ENCODE peak calls at places on chromosomes 2 and 18, in four cellular contexts. Z is RPMI7951; A is activated CD4-positive, CD25-positive, alpha-beta regulatory T cell treated with anti-CD3 and anti-CD28 coated beads, Interleukin-2, amount 50 U/mL, for 72 hours; Y is iPS-NIHi11. X is an unnamed sample.

GRCh38 chr2:199381531-199381930 is 76.2 kb downstream of the SATB2 start:
- DNase-seq in Z (no peak), A (no peak), Y (no peak), X (no peak)

GRCh38 chr2:2103320-2103719 is 227.8 kb downstream of the MYT1L start:
- DNase-seq in Z (no peak), A (no peak), Y (no peak), X (no peak)

GRCh38 chr2:118992740-118993391 is 50.9 kb downstream of the MARCO start:
- DNase-seq in Z (peak), A (no peak), Y (no peak), X (peak)

GRCh38 chr2:133434962-133435668 is 133.1 kb downstream of the NCKAP5 start:
- DNase-seq in Z (peak), A (no peak), Y (no peak), X (peak)

GRCh38 chr2:121288454-121289231 is 3.6 kb upstream of the TFCP2L1 start:
- DNase-seq in Z (no peak), A (no peak), Y (no peak), X (no peak)

GRCh38 chr2:212974692-212975091 is 176.7 kb downstream of the IKZF2 start:
- DNase-seq in Z (peak), A (no peak), Y (no peak), X (peak)

GRCh38 chr2:65456074-65456473 is 23.7 kb upstream of the SPRED2 start:
- DNase-seq in Z (peak), A (no peak), Y (no peak), X (peak)

GRCh38 chr18:21958256-21958655 is 211.1 kb upstream of the GATA6 start:
- DNase-seq in Z (no peak), A (no peak), Y (no peak), X (peak)

GRCh38 chr2:47488870-47489584 is 86.1 kb downstream of the MSH2 start:
- DNase-seq in Z (peak), A (no peak), Y (no peak), X (peak)

GRCh38 chr2:131035112-131035825 is 58.0 kb downstream of the FAM168B start:
- DNase-seq in Z (no peak), A (no peak), Y (no peak), X (no peak)

GRCh38 chr18:34709631-34710429 is at the start of gene DTNA:
- DNase-seq in Z (peak), A (no peak), Y (peak), X (peak)

X was measured in Daoy.